ENCODE peak calls at places on chromosomes 4 and X, in four cellular contexts. One of them, this sample, is unnamed.

GRCh38 chr4:40998680-40999358 is 215.5 kb downstream of the APBB2 start:
- DNase-seq in M059J: peak; percentile 85
- DNase-seq in activated CD8-positive, alpha-beta memory T cell treated with anti-CD3 and anti-CD28 coated beads, Interleukin-2, amount 50 U/mL, for 48 hours: no peak
- DNase-seq in T-cell: no peak
- DNase-seq in this sample: no peak

GRCh38 chr4:39256436-39256835 is 74.1 kb downstream of the WDR19 start:
- DNase-seq in M059J: peak; percentile 7
- DNase-seq in activated CD8-positive, alpha-beta memory T cell treated with anti-CD3 and anti-CD28 coated beads, Interleukin-2, amount 50 U/mL, for 48 hours: no peak
- DNase-seq in T-cell: no peak
- DNase-seq in this sample: no peak

GRCh38 chr4:73668806-73669205 is 48.6 kb upstream of the RASSF6 start:
- DNase-seq in M059J: peak; percentile 72
- DNase-seq in activated CD8-positive, alpha-beta memory T cell treated with anti-CD3 and anti-CD28 coated beads, Interleukin-2, amount 50 U/mL, for 48 hours: no peak
- DNase-seq in T-cell: no peak
- DNase-seq in this sample: no peak

GRCh38 chr4:54189140-54189539 is 40.0 kb upstream of the PDGFRA start:
- DNase-seq in M059J: no peak
- DNase-seq in activated CD8-positive, alpha-beta memory T cell treated with anti-CD3 and anti-CD28 coated beads, Interleukin-2, amount 50 U/mL, for 48 hours: no peak
- DNase-seq in T-cell: no peak
- DNase-seq in this sample: no peak

GRCh38 chr4:42397256-42397634 is at the start of gene SHISA3:
- DNase-seq in M059J: peak; percentile 39
- DNase-seq in activated CD8-positive, alpha-beta memory T cell treated with anti-CD3 and anti-CD28 coated beads, Interleukin-2, amount 50 U/mL, for 48 hours: no peak
- DNase-seq in T-cell: no peak
- DNase-seq in this sample: no peak

GRCh38 chrX:1388651-1389050 is 3.3 kb downstream of the SLC25A6 start:
- DNase-seq in M059J: no peak
- DNase-seq in activated CD8-positive, alpha-beta memory T cell treated with anti-CD3 and anti-CD28 coated beads, Interleukin-2, amount 50 U/mL, for 48 hours: peak; percentile 48
- DNase-seq in T-cell: no peak
- DNase-seq in this sample: no peak

GRCh38 chr4:2082118-2082517 is 23.0 kb downstream of the NAT8L start:
- DNase-seq in M059J: no peak
- DNase-seq in activated CD8-positive, alpha-beta memory T cell treated with anti-CD3 and anti-CD28 coated beads, Interleukin-2, amount 50 U/mL, for 48 hours: peak; percentile 44
- DNase-seq in T-cell: no peak
- DNase-seq in this sample: no peak

GRCh38 chrX:120677017-120677652 is 47.3 kb upstream of the C1GALT1C1 start:
- DNase-seq in M059J: no peak
- DNase-seq in activated CD8-positive, alpha-beta memory T cell treated with anti-CD3 and anti-CD28 coated beads, Interleukin-2, amount 50 U/mL, for 48 hours: no peak
- DNase-seq in T-cell: no peak
- DNase-seq in this sample: no peak

GRCh38 chrX:149022485-149022884 is 482.6 kb downstream of the IDS start:
- DNase-seq in M059J: no peak
- DNase-seq in activated CD8-positive, alpha-beta memory T cell treated with anti-CD3 and anti-CD28 coated beads, Interleukin-2, amount 50 U/mL, for 48 hours: no peak
- DNase-seq in T-cell: no peak
- DNase-seq in this sample: no peak

GRCh38 chr4:158291334-158292055 is 81.2 kb downstream of the TMEM144 start:
- DNase-seq in M059J: no peak
- DNase-seq in activated CD8-positive, alpha-beta memory T cell treated with anti-CD3 and anti-CD28 coated beads, Interleukin-2, amount 50 U/mL, for 48 hours: no peak
- DNase-seq in T-cell: no peak
- DNase-seq in this sample: no peak